ENCODE peak calls at places on chromosomes 6 and 20, in five cellular contexts. One of them, this sample, is unnamed.

GRCh38 chr6:106516629-106517028 is 112.7 kb downstream of the RTN4IP1 start:
- DNase-seq in GM23248: no peak
- DNase-seq in hepatocyte: no peak
- DNase-seq in GM23338: no peak
- DNase-seq in neural progenitor cell: no peak
- DNase-seq in this sample: peak

GRCh38 chr6:82881519-82881918 is 184.1 kb downstream of the UBE3D start:
- DNase-seq in GM23248: no peak
- DNase-seq in GM23338: no peak
- DNase-seq in neural progenitor cell: no peak
- DNase-seq in hepatocyte: no peak
- DNase-seq in this sample: no peak

GRCh38 chr6:32941412-32941784 is 570 bp upstream of the HLA-DMB start:
- DNase-seq in GM23338: no peak
- DNase-seq in neural progenitor cell: peak
- DNase-seq in GM23248: no peak
- DNase-seq in hepatocyte: no peak
- DNase-seq in this sample: peak

GRCh38 chr6:170076466-170077165 is 214.3 kb downstream of the DLL1 start:
- DNase-seq in neural progenitor cell: no peak
- DNase-seq in GM23248: no peak
- DNase-seq in GM23338: no peak
- DNase-seq in hepatocyte: no peak
- DNase-seq in this sample: no peak

GRCh38 chr6:86581833-86582232 is 355.5 kb upstream of the HTR1E start:
- DNase-seq in neural progenitor cell: no peak
- DNase-seq in hepatocyte: no peak
- DNase-seq in GM23248: no peak
- DNase-seq in GM23338: no peak
- DNase-seq in this sample: no peak

GRCh38 chr6:31525932-31526591 is 2.7 kb upstream of the MCCD1 start:
- DNase-seq in GM23248: peak
- DNase-seq in hepatocyte: no peak
- DNase-seq in neural progenitor cell: no peak
- DNase-seq in GM23338: no peak
- DNase-seq in this sample: no peak

GRCh38 chr20:57381596-57382503 is 9.3 kb upstream of the RBM38 start:
- DNase-seq in GM23338: peak
- DNase-seq in hepatocyte: peak
- DNase-seq in neural progenitor cell: peak
- DNase-seq in GM23248: peak
- DNase-seq in this sample: peak

GRCh38 chr20:11178946-11179654 is 505.3 kb upstream of the JAG1 start:
- DNase-seq in neural progenitor cell: peak
- DNase-seq in hepatocyte: no peak
- DNase-seq in GM23338: no peak
- DNase-seq in GM23248: peak
- DNase-seq in this sample: no peak

GRCh38 chr6:148307400-148307799 is 35.2 kb upstream of the SASH1 start:
- DNase-seq in neural progenitor cell: no peak
- DNase-seq in GM23248: peak
- DNase-seq in GM23338: no peak
- DNase-seq in hepatocyte: peak
- DNase-seq in this sample: no peak

GRCh38 chr20:33490023-33490933 is at the start of gene CBFA2T2:
- DNase-seq in GM23338: no peak
- DNase-seq in GM23248: peak
- DNase-seq in hepatocyte: no peak
- DNase-seq in neural progenitor cell: peak
- DNase-seq in this sample: no peak

GRCh38 chr6:69084746-69085335 is 449.8 kb downstream of the ADGRB3 start:
- DNase-seq in hepatocyte: no peak
- DNase-seq in neural progenitor cell: no peak
- DNase-seq in GM23248: peak
- DNase-seq in GM23338: no peak
- DNase-seq in this sample: no peak

GRCh38 chr20:13336308-13337089 is 115.4 kb downstream of the ISM1 start:
- DNase-seq in hepatocyte: peak
- DNase-seq in GM23248: peak
- DNase-seq in neural progenitor cell: no peak
- DNase-seq in GM23338: no peak
- DNase-seq in this sample: no peak

GRCh38 chr20:37538003-37538402 is 10.3 kb upstream of the BLCAP start:
- DNase-seq in GM23248: peak
- DNase-seq in GM23338: no peak
- DNase-seq in hepatocyte: peak
- DNase-seq in neural progenitor cell: no peak
- DNase-seq in this sample: no peak

GRCh38 chr20:47591231-47591630 is 89.5 kb downstream of the NCOA3 start:
- DNase-seq in neural progenitor cell: no peak
- DNase-seq in GM23248: no peak
- DNase-seq in hepatocyte: no peak
- DNase-seq in GM23338: no peak
- DNase-seq in this sample: no peak

GRCh38 chr20:33733654-33734576 is 2.1 kb downstream of the ZNF341 start:
- DNase-seq in hepatocyte: peak
- DNase-seq in neural progenitor cell: no peak
- DNase-seq in GM23338: peak
- DNase-seq in GM23248: peak
- DNase-seq in this sample: peak

GRCh38 chr6:30399390-30400058 is 54.6 kb downstream of the RPP21 start:
- DNase-seq in GM23248: peak
- DNase-seq in neural progenitor cell: no peak
- DNase-seq in GM23338: no peak
- DNase-seq in hepatocyte: no peak
- DNase-seq in this sample: no peak

GRCh38 chr6:136822051-136822378 is 377 bp upstream of the PEX7 start:
- DNase-seq in neural progenitor cell: peak
- DNase-seq in GM23338: no peak
- DNase-seq in hepatocyte: peak
- DNase-seq in GM23248: peak
- DNase-seq in this sample: peak

GRCh38 chr20:10651227-10651990 is 22.4 kb downstream of the JAG1 start:
- DNase-seq in GM23338: no peak
- DNase-seq in hepatocyte: peak
- DNase-seq in neural progenitor cell: no peak
- DNase-seq in GM23248: peak
- DNase-seq in this sample: no peak

GRCh38 chr20:31573555-31574295 is 31.4 kb upstream of the ID1 start:
- DNase-seq in hepatocyte: peak
- DNase-seq in GM23248: peak
- DNase-seq in neural progenitor cell: no peak
- DNase-seq in GM23338: no peak
- DNase-seq in this sample: no peak

GRCh38 chr6:157184202-157185015 is 138.9 kb downstream of the TMEM242 start:
- DNase-seq in GM23338: peak
- DNase-seq in GM23248: peak
- DNase-seq in neural progenitor cell: peak
- DNase-seq in hepatocyte: peak
- DNase-seq in this sample: peak

GRCh38 chr6:35895560-35895959 is 25.3 kb downstream of the SRPK1 start:
- DNase-seq in hepatocyte: peak
- DNase-seq in GM23248: no peak
- DNase-seq in GM23338: no peak
- DNase-seq in neural progenitor cell: no peak
- DNase-seq in this sample: no peak

GRCh38 chr6:37141291-37142046 is 28.5 kb upstream of the PIM1 start:
- DNase-seq in GM23248: peak
- DNase-seq in GM23338: peak
- DNase-seq in neural progenitor cell: peak
- DNase-seq in hepatocyte: peak
- DNase-seq in this sample: peak

GRCh38 chr20:56506103-56506502 is 18.4 kb upstream of the FAM209A start:
- DNase-seq in hepatocyte: no peak
- DNase-seq in GM23248: no peak
- DNase-seq in neural progenitor cell: no peak
- DNase-seq in GM23338: no peak
- DNase-seq in this sample: no peak

GRCh38 chr20:42110301-42110700 is 492.1 kb upstream of the CHD6 start:
- DNase-seq in hepatocyte: no peak
- DNase-seq in GM23338: no peak
- DNase-seq in GM23248: no peak
- DNase-seq in neural progenitor cell: no peak
- DNase-seq in this sample: no peak

GRCh38 chr20:34410331-34410730 is 47.3 kb downstream of the ITCH start:
- DNase-seq in GM23248: peak
- DNase-seq in GM23338: no peak
- DNase-seq in neural progenitor cell: no peak
- DNase-seq in hepatocyte: no peak
- DNase-seq in this sample: no peak

GRCh38 chr6:17536586-17536985 is 63.5 kb upstream of the FAM8A1 start:
- DNase-seq in GM23248: no peak
- DNase-seq in GM23338: no peak
- DNase-seq in neural progenitor cell: no peak
- DNase-seq in hepatocyte: no peak
- DNase-seq in this sample: no peak

GRCh38 chr6:52328303-52328662 is 33.7 kb upstream of the PAQR8 start:
- DNase-seq in GM23248: no peak
- DNase-seq in GM23338: no peak
- DNase-seq in neural progenitor cell: no peak
- DNase-seq in hepatocyte: peak
- DNase-seq in this sample: no peak

GRCh38 chr6:52333840-52334200 is 28.1 kb upstream of the PAQR8 start:
- DNase-seq in neural progenitor cell: no peak
- DNase-seq in GM23248: no peak
- DNase-seq in GM23338: no peak
- DNase-seq in hepatocyte: no peak
- DNase-seq in this sample: no peak

GRCh38 chr6:52328721-52329120 is 33.2 kb upstream of the PAQR8 start:
- DNase-seq in GM23248: no peak
- DNase-seq in GM23338: no peak
- DNase-seq in hepatocyte: no peak
- DNase-seq in neural progenitor cell: no peak
- DNase-seq in this sample: no peak

GRCh38 chr6:52331793-52332457 is 30.0 kb upstream of the PAQR8 start:
- DNase-seq in hepatocyte: no peak
- DNase-seq in GM23338: no peak
- DNase-seq in GM23248: no peak
- DNase-seq in neural progenitor cell: no peak
- DNase-seq in this sample: no peak

DNA sequence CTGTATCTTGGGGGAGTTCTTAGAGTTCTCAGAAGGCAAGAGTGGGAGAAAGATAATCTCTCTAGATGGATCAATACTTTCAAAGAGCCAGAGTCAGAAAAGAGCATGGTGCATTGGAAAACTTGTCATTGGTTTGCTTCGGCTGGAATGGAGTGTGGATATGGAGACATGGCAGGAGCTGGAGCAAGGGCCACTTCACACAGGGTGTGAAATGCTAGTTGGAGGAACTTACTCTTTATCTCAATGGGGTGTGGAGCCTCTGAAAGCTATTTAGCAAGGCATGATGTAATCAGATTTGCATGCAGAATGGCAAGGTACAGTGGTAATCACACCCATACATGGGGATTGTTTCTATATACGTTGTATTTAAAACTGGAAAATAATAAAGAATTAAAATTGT is 31.5 kb upstream of the PAQR8 start:
- DNase-seq in GM23248: no peak
- DNase-seq in hepatocyte: peak
- DNase-seq in GM23338: no peak
- DNase-seq in neural progenitor cell: no peak
- DNase-seq in this sample: no peak
- H3K27ac ChIP-seq in GM23248: no peak
- H3K27ac ChIP-seq in hepatocyte: peak
- H3K27ac ChIP-seq in GM23338: no peak
- H3K27ac ChIP-seq in neural progenitor cell: no peak
- H3K27ac ChIP-seq in this sample: no peak

DNA sequence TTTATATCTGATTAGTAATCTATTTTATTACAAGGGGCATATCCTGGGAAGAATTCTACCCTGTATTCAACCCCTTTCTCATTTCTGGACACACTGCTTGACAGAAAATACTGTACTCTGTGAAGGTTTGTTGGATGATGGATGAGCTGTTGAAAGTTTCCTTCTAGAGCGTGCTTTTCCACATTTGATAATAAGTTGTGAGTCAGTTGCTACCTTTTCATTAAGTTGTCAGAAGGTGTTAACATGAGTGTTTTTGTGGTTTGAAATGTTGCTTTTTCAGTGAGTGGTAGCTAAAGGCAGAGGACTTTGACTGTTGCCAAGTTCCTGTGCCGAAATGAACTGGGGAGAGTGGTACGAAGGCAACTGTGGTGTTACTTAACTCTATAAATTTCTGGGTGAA is 3.9 kb upstream of the ECI2 start:
- DNase-seq in neural progenitor cell: no peak
- DNase-seq in GM23248: peak
- DNase-seq in GM23338: no peak
- DNase-seq in hepatocyte: no peak
- DNase-seq in this sample: no peak
- TF ChIP-seq EZH2phosphoT487 in neural progenitor cell: no peak
- TF ChIP-seq EZH2phosphoT487 in GM23248: no peak
- TF ChIP-seq EZH2phosphoT487 in GM23338: no peak
- TF ChIP-seq EZH2phosphoT487 in hepatocyte: no peak
- TF ChIP-seq EZH2phosphoT487 in this sample: no peak

GRCh38 chr6:167572841-167573271 is 248.0 kb downstream of the TTLL2 start:
- DNase-seq in GM23338: no peak
- DNase-seq in neural progenitor cell: no peak
- DNase-seq in hepatocyte: no peak
- DNase-seq in GM23248: no peak
- DNase-seq in this sample: no peak
- H3K27ac ChIP-seq in GM23338: no peak
- H3K27ac ChIP-seq in neural progenitor cell: no peak
- H3K27ac ChIP-seq in hepatocyte: no peak
- H3K27ac ChIP-seq in GM23248: no peak
- H3K27ac ChIP-seq in this sample: no peak

DNA sequence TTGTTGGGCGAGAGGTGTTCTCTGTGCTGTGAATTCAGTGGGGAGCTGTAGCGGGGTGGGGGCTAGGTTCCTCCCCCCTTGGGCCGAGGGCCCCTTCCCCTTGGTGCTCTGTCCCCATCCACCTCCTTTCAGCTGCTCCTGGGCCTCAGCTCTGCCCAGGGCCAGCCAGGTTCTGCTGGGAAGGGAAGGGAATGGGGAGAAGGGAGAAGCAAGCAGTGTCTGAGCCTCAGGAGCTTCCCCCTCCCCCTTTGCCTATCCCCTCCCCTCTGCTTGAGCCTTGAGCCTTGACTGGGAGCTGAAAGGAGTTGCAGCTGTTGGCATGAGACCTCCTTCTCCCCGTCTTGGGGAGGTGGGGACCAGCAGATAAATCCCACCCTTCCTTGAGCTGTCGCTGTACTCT is 576 bp upstream of the RRP36 start:
- DNase-seq in neural progenitor cell: peak
- DNase-seq in hepatocyte: no peak
- DNase-seq in GM23248: no peak
- DNase-seq in GM23338: peak
- DNase-seq in this sample: no peak
- TF ChIP-seq EZH2phosphoT487 in neural progenitor cell: no peak
- TF ChIP-seq EZH2phosphoT487 in hepatocyte: no peak
- TF ChIP-seq EZH2phosphoT487 in GM23248: no peak
- TF ChIP-seq EZH2phosphoT487 in GM23338: no peak
- TF ChIP-seq EZH2phosphoT487 in this sample: no peak

GRCh38 chr20:4022386-4023350 is 7.3 kb upstream of the RNF24 start:
- DNase-seq in hepatocyte: no peak
- DNase-seq in neural progenitor cell: peak
- DNase-seq in GM23248: peak
- DNase-seq in GM23338: peak
- DNase-seq in this sample: no peak
- H3K27ac ChIP-seq in hepatocyte: peak
- H3K27ac ChIP-seq in neural progenitor cell: no peak
- H3K27ac ChIP-seq in GM23248: peak
- H3K27ac ChIP-seq in GM23338: no peak
- H3K27ac ChIP-seq in this sample: no peak

This sample was measured in OCI-LY7.